ENCODE peak calls at places on chromosomes 3 and 15, in six cellular contexts. One of them, this sample, is unnamed.

GRCh38 chr3:14561051-14561634 is 21.0 kb upstream of the GRIP2 start:
- DNase-seq in HCT116: no peak
- DNase-seq in vagina: no peak
- DNase-seq in IMR-90: peak; percentile 60
- DNase-seq in sigmoid colon: no peak
- DNase-seq in stomach: no peak
- DNase-seq in this sample: no peak

GRCh38 chr3:70914889-70915288 is 602.5 kb upstream of the MDFIC2 start:
- DNase-seq in HCT116: no peak
- DNase-seq in vagina: no peak
- DNase-seq in IMR-90: no peak
- DNase-seq in sigmoid colon: no peak
- DNase-seq in stomach: no peak
- DNase-seq in this sample: no peak

GRCh38 chr15:81859737-81860516 is 185.9 kb downstream of the MEX3B start:
- DNase-seq in HCT116: no peak
- DNase-seq in vagina: no peak
- DNase-seq in IMR-90: no peak
- DNase-seq in sigmoid colon: no peak
- DNase-seq in stomach: no peak
- DNase-seq in this sample: peak; percentile 17

GRCh38 chr3:188529228-188529627 is 375.3 kb downstream of the LPP start:
- DNase-seq in HCT116: no peak
- DNase-seq in vagina: no peak
- DNase-seq in IMR-90: peak; percentile 78
- DNase-seq in sigmoid colon: no peak
- DNase-seq in stomach: no peak
- DNase-seq in this sample: no peak

GRCh38 chr3:59502806-59503205 is 453.0 kb upstream of the CFAP20DC start:
- DNase-seq in HCT116: no peak
- DNase-seq in vagina: no peak
- DNase-seq in IMR-90: peak; percentile 95
- DNase-seq in sigmoid colon: no peak
- DNase-seq in stomach: no peak
- DNase-seq in this sample: no peak

GRCh38 chr3:62531981-62532380 is 158.6 kb upstream of the FEZF2 start:
- DNase-seq in HCT116: no peak
- DNase-seq in vagina: no peak
- DNase-seq in IMR-90: no peak
- DNase-seq in sigmoid colon: no peak
- DNase-seq in stomach: no peak
- DNase-seq in this sample: no peak

GRCh38 chr15:90829942-90830440 is 38.4 kb upstream of the FURIN start:
- DNase-seq in HCT116: no peak
- DNase-seq in vagina: no peak
- DNase-seq in IMR-90: no peak
- DNase-seq in sigmoid colon: no peak
- DNase-seq in stomach: no peak
- DNase-seq in this sample: no peak

GRCh38 chr3:114022145-114022544 is 34.2 kb downstream of the CCDC191 start:
- DNase-seq in HCT116: no peak
- DNase-seq in vagina: no peak
- DNase-seq in IMR-90: no peak
- DNase-seq in sigmoid colon: no peak
- DNase-seq in stomach: no peak
- DNase-seq in this sample: no peak

GRCh38 chr3:179826247-179826637 is 173.4 kb downstream of the USP13 start:
- DNase-seq in HCT116: no peak
- DNase-seq in vagina: no peak
- DNase-seq in IMR-90: no peak
- DNase-seq in sigmoid colon: no peak
- DNase-seq in stomach: no peak
- DNase-seq in this sample: no peak

GRCh38 chr15:90955911-90956310 is 1.2 kb downstream of the RCCD1 start:
- DNase-seq in HCT116: no peak
- DNase-seq in vagina: no peak
- DNase-seq in IMR-90: no peak
- DNase-seq in sigmoid colon: no peak
- DNase-seq in stomach: peak; percentile 66
- DNase-seq in this sample: peak; percentile 57

GRCh38 chr3:52194541-52195296 is 3.2 kb upstream of the ALAS1 start:
- DNase-seq in HCT116: no peak
- DNase-seq in vagina: no peak
- DNase-seq in IMR-90: peak; percentile 72
- DNase-seq in sigmoid colon: peak; percentile 96
- DNase-seq in stomach: peak; percentile 79
- DNase-seq in this sample: no peak

GRCh38 chr3:52683611-52684010 is 2.1 kb downstream of the PBRM1 start:
- DNase-seq in HCT116: no peak
- DNase-seq in vagina: no peak
- DNase-seq in IMR-90: no peak
- DNase-seq in sigmoid colon: no peak
- DNase-seq in stomach: no peak
- DNase-seq in this sample: no peak

GRCh38 chr3:194787072-194787471 is 101.4 kb downstream of the FAM43A start:
- DNase-seq in HCT116: no peak
- DNase-seq in vagina: no peak
- DNase-seq in IMR-90: no peak
- DNase-seq in sigmoid colon: no peak
- DNase-seq in stomach: no peak
- DNase-seq in this sample: no peak

GRCh38 chr3:105745046-105745445 is 123.8 kb downstream of the CBLB start:
- DNase-seq in HCT116: no peak
- DNase-seq in vagina: no peak
- DNase-seq in IMR-90: no peak
- DNase-seq in sigmoid colon: no peak
- DNase-seq in stomach: no peak
- DNase-seq in this sample: no peak

GRCh38 chr3:189144645-189145044 is 27.1 kb upstream of the TPRG1 start:
- DNase-seq in HCT116: no peak
- DNase-seq in vagina: no peak
- DNase-seq in IMR-90: peak; percentile 23
- DNase-seq in sigmoid colon: no peak
- DNase-seq in stomach: no peak
- DNase-seq in this sample: no peak

GRCh38 chr3:32175607-32176197 is 62.8 kb upstream of the CMTM8 start:
- DNase-seq in HCT116: peak; percentile 74
- DNase-seq in vagina: no peak
- DNase-seq in IMR-90: peak; percentile 55
- DNase-seq in sigmoid colon: no peak
- DNase-seq in stomach: peak; percentile 49
- DNase-seq in this sample: peak; percentile 61

GRCh38 chr3:168295027-168295426 is 199.3 kb upstream of the GOLIM4 start:
- DNase-seq in HCT116: no peak
- DNase-seq in vagina: no peak
- DNase-seq in IMR-90: no peak
- DNase-seq in sigmoid colon: no peak
- DNase-seq in stomach: no peak
- DNase-seq in this sample: no peak

GRCh38 chr3:170463011-170463410 is 44.3 kb downstream of the CLDN11 start:
- DNase-seq in HCT116: no peak
- DNase-seq in vagina: no peak
- DNase-seq in IMR-90: no peak
- DNase-seq in sigmoid colon: no peak
- DNase-seq in stomach: no peak
- DNase-seq in this sample: no peak

GRCh38 chr15:32855942-32856341 is 138.1 kb downstream of the GREM1 start:
- DNase-seq in HCT116: peak; percentile 45
- DNase-seq in vagina: no peak
- DNase-seq in IMR-90: peak; percentile 100
- DNase-seq in sigmoid colon: no peak
- DNase-seq in stomach: no peak
- DNase-seq in this sample: no peak

DNA sequence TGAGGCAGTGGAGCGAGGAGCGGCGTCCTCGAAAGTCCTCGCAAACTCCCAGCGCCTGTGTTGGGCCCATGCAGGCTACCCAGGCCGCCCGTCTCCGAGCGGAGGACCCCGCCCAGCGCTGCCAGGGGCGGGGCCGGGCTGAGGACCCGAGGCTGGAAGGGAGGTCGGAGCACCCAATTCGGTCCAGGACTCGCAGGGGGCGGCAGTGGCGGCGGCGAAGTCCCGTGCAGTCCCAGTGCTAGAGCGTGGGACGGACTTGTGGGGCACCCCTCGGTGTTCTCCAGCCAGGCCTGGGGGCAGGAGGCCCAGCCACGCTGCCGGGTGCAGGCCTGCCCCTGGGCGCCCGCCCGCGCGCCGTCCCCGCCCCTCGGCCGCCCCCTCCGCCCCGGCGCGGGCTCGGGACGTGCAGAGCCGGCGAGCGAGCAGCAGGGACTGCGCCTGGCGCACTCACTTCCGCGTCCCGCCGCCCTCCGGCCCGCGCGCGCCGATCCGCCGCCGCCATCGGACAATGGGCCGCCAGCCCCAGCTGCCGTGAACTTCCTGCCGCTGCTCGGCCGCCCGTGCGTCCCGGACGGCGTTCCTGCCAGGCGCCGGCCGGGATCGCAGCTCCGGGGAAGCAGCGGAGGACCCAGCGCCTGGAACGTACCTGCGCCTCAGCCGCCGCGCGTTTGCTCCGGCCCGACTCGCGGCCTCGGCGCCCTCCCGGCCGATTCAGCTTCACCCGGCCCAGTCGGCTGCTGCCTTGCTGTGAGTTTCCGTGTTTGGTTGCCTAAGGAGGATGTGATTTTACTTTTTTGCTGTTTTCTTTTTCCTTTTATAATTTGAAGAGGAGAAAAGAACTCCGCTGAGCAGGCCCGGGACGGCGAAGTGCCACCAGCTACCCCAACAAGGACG is 596 bp upstream of the LIMD1 start:
- DNase-seq in HCT116: peak; percentile 47
- DNase-seq in vagina: no peak
- DNase-seq in IMR-90: peak; percentile 68
- DNase-seq in sigmoid colon: peak; percentile 81
- DNase-seq in stomach: peak; percentile 81
- DNase-seq in this sample: peak; percentile 76
- TF ChIP-seq POLR2A in HCT116: peak; percentile 50
- TF ChIP-seq POLR2A in vagina: peak; percentile 37
- TF ChIP-seq POLR2A in IMR-90: peak; percentile 58
- TF ChIP-seq POLR2A in sigmoid colon: no peak
- TF ChIP-seq POLR2A in stomach: no peak
- TF ChIP-seq POLR2A in this sample: peak; percentile 69

GRCh38 chr15:42276762-42277161 is 3.5 kb upstream of the TMEM87A start:
- DNase-seq in HCT116: no peak
- DNase-seq in vagina: no peak
- DNase-seq in IMR-90: no peak
- DNase-seq in sigmoid colon: no peak
- DNase-seq in stomach: no peak
- DNase-seq in this sample: no peak

GRCh38 chr15:42273099-42273899 is at the start of the genes GANC and TMEM87A:
- DNase-seq in HCT116: peak; percentile 97
- DNase-seq in vagina: peak; percentile 98
- DNase-seq in IMR-90: peak; percentile 99
- DNase-seq in sigmoid colon: peak; percentile 99
- DNase-seq in stomach: peak; percentile 98
- DNase-seq in this sample: peak; percentile 98

GRCh38 chr15:42274693-42274971 is 1.4 kb upstream of the TMEM87A start:
- DNase-seq in HCT116: no peak
- DNase-seq in vagina: no peak
- DNase-seq in IMR-90: no peak
- DNase-seq in sigmoid colon: peak; percentile 66
- DNase-seq in stomach: no peak
- DNase-seq in this sample: no peak

GRCh38 chr15:42273900-42274692 is 863 bp upstream of the TMEM87A start:
- DNase-seq in HCT116: no peak
- DNase-seq in vagina: no peak
- DNase-seq in IMR-90: peak; percentile 67
- DNase-seq in sigmoid colon: peak; percentile 83
- DNase-seq in stomach: peak; percentile 70
- DNase-seq in this sample: peak; percentile 63

DNA sequence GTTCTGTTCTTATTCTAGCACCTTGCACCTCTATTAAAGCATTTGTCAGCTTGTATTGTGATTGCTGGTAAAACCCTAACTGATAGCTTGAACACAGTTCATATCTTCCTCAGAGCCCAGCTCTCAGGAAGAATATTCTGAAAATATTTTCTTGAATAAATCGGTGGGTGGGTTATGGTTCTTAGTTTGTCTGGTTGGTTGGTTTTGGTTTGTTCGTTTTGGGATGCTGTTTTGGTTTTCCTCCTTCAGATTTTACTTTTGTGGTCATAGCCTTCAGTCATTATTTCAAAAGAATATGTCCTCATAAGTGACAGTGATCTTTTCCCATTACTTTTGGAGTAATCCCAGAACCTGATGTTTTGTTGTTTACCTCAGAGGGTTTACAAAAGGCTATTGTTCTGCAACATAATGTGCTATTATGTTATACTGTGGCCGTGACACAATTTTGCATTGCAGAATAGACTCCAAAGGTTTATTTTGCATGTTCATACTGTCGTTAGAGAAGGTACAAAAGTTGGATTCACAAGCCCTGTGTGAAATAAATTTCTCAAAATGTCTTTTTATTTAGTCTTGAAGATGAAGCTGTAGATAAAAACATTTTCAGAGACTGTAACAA is 2.7 kb upstream of the TMEM87A start:
- DNase-seq in HCT116: no peak
- DNase-seq in vagina: no peak
- DNase-seq in IMR-90: no peak
- DNase-seq in sigmoid colon: no peak
- DNase-seq in stomach: no peak
- DNase-seq in this sample: no peak
- H3K4me3 ChIP-seq in HCT116: no peak overlapping the region
- H3K4me3 ChIP-seq in vagina: peak overlapping the region; percentile 71
- H3K4me3 ChIP-seq in IMR-90: no peak overlapping the region
- H3K4me3 ChIP-seq in sigmoid colon: no peak overlapping the region
- H3K4me3 ChIP-seq in stomach: peak overlapping the region; percentile 56
- H3K4me3 ChIP-seq in this sample: no peak overlapping the region

GRCh38 chr15:93428135-93428534 is 339.1 kb upstream of the RGMA start:
- DNase-seq in HCT116: peak; percentile 19
- DNase-seq in vagina: no peak
- DNase-seq in IMR-90: no peak
- DNase-seq in sigmoid colon: no peak
- DNase-seq in stomach: no peak
- DNase-seq in this sample: no peak
- H3K27ac ChIP-seq in HCT116: no peak overlapping the region
- H3K27ac ChIP-seq in vagina: no peak overlapping the region
- H3K27ac ChIP-seq in IMR-90: no peak overlapping the region
- H3K27ac ChIP-seq in sigmoid colon: no peak overlapping the region
- H3K27ac ChIP-seq in stomach: no peak overlapping the region
- H3K27ac ChIP-seq in this sample: no peak overlapping the region

GRCh38 chr3:140198242-140198641 is 263.3 kb downstream of the CLSTN2 start:
- DNase-seq in HCT116: no peak
- DNase-seq in vagina: no peak
- DNase-seq in IMR-90: no peak
- DNase-seq in sigmoid colon: no peak
- DNase-seq in stomach: no peak
- DNase-seq in this sample: no peak

GRCh38 chr3:140199008-140199407 is 264.0 kb downstream of the CLSTN2 start:
- DNase-seq in HCT116: no peak
- DNase-seq in vagina: no peak
- DNase-seq in IMR-90: no peak
- DNase-seq in sigmoid colon: no peak
- DNase-seq in stomach: no peak
- DNase-seq in this sample: no peak

DNA sequence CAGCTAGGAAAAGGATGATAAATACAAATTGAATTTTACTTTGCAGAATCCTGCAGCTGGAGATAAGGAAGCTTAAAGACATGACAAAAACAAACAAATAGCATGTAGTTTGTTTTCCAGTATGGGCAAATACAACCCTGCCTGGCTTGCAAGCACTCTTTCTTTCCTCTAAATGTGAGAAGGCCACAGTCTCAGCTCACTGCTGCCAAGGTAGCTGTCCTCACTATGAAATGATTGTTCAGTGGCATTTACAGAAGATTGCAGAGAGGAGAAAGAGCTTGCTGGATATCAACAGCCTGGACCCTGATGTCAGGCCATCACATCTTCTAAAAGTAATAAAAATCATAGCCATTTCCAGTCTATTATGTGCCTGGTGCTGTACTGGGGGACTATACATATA is 262.0 kb downstream of the CLSTN2 start:
- DNase-seq in HCT116: no peak
- DNase-seq in vagina: no peak
- DNase-seq in IMR-90: no peak
- DNase-seq in sigmoid colon: no peak
- DNase-seq in stomach: no peak
- DNase-seq in this sample: no peak
- TF ChIP-seq POLR2A in HCT116: no peak
- TF ChIP-seq POLR2A in vagina: no peak
- TF ChIP-seq POLR2A in IMR-90: no peak
- TF ChIP-seq POLR2A in sigmoid colon: no peak
- TF ChIP-seq POLR2A in stomach: no peak
- TF ChIP-seq POLR2A in this sample: no peak